ENCODE peak calls at places on chromosomes 5 and 9, in five cellular contexts. H is HEK293T, M is H1, F is NT2/D1, C is HepG2. Q is an unnamed sample.

GRCh38 chr5:92916036-92916435 is 665.0 kb downstream of the NR2F1-AS1 start:
- DNase-seq in H (no peak), M (no peak), F (no peak), C (peak; percentile 44), Q (no peak)

GRCh38 chr5:132086277-132086794 is 12.7 kb downstream of the CSF2 start:
- DNase-seq in H (no peak), M (no peak), F (no peak), C (no peak), Q (no peak)

GRCh38 chr5:178530526-178530925 is 59.7 kb downstream of the COL23A1 start:
- DNase-seq in H (no peak), M (no peak), F (no peak), C (no peak), Q (no peak)

GRCh38 chr9:113590991-113591898 is 127.7 kb downstream of the RGS3 start:
- DNase-seq in H (peak; percentile 81), M (peak; percentile 94), F (peak; percentile 78), C (peak; percentile 59), Q (no peak)

GRCh38 chr5:81204205-81204604 is 28.9 kb upstream of the CKMT2 start:
- DNase-seq in H (no peak), M (no peak), F (no peak), C (no peak), Q (no peak)

GRCh38 chr9:111828193-111828592 is 33.5 kb upstream of the SHOC1 start:
- DNase-seq in H (no peak), M (no peak), F (no peak), C (no peak), Q (no peak)

GRCh38 chr9:126147620-126148522 is 178.8 kb upstream of the MVB12B start:
- DNase-seq in H (peak; percentile 7), M (peak; percentile 28), F (no peak), C (no peak), Q (no peak)

GRCh38 chr5:169121631-169122420 is 179.1 kb downstream of the SLIT3 start:
- DNase-seq in H (no peak), M (no peak), F (no peak), C (no peak), Q (no peak)

GRCh38 chr5:34854459-34855174 is 15.7 kb downstream of the TTC23L start:
- DNase-seq in H (peak; percentile 27), M (no peak), F (no peak), C (no peak), Q (peak; percentile 53)

GRCh38 chr5:6547498-6547897 is 85.3 kb downstream of the NSUN2 start:
- DNase-seq in H (no peak), M (no peak), F (no peak), C (no peak), Q (no peak)

GRCh38 chr5:8226148-8226547 is 357.2 kb downstream of the MTRR start:
- DNase-seq in H (no peak), M (no peak), F (no peak), C (no peak), Q (no peak)

GRCh38 chr5:28408186-28408585 is 1369.8 kb upstream of the CDH9 start:
- DNase-seq in H (no peak), M (no peak), F (no peak), C (no peak), Q (no peak)

GRCh38 chr5:92822183-92822582 is 758.8 kb downstream of the NR2F1-AS1 start:
- DNase-seq in H (no peak), M (no peak), F (peak; percentile 11), C (no peak), Q (no peak)

GRCh38 chr5:60196382-60197113 is 303.0 kb upstream of the PDE4D start:
- DNase-seq in H (no peak), M (no peak), F (no peak), C (no peak), Q (no peak)

GRCh38 chr5:128757560-128757959 is 207.7 kb upstream of the SLC27A6 start:
- DNase-seq in H (no peak), M (no peak), F (no peak), C (no peak), Q (no peak)

GRCh38 chr5:172007153-172007794 is 836 bp upstream of the FBXW11 start:
- DNase-seq in H (peak; percentile 18), M (no peak), F (no peak), C (peak; percentile 7), Q (no peak)

GRCh38 chr9:19146441-19146840 is 19.1 kb upstream of the PLIN2 start:
- DNase-seq in H (no peak), M (no peak), F (no peak), C (no peak), Q (no peak)

GRCh38 chr5:120624021-120624563 is 160.0 kb downstream of the PRR16 start:
- DNase-seq in H (no peak), M (no peak), F (no peak), C (no peak), Q (no peak)

GRCh38 chr9:130979591-130980385 is 29.2 kb upstream of the LAMC3 start:
- DNase-seq in H (no peak), M (no peak), F (no peak), C (no peak), Q (no peak)

GRCh38 chr5:14956423-14957046 is 85.0 kb upstream of the ANKH start:
- DNase-seq in H (no peak), M (no peak), F (peak; percentile 23), C (no peak), Q (no peak)

GRCh38 chr9:14356376-14356775 is 42.4 kb upstream of the NFIB start:
- DNase-seq in H (no peak), M (no peak), F (no peak), C (no peak), Q (no peak)

GRCh38 chr5:17258429-17258828 is 41.0 kb downstream of the BASP1 start:
- DNase-seq in H (no peak), M (no peak), F (no peak), C (no peak), Q (no peak)

GRCh38 chr9:4242239-4242638 is 57.6 kb downstream of the GLIS3 start:
- DNase-seq in H (no peak), M (no peak), F (no peak), C (no peak), Q (no peak)

GRCh38 chr5:79938468-79938867 is 52.6 kb downstream of the MTX3 start:
- DNase-seq in H (no peak), M (no peak), F (no peak), C (no peak), Q (no peak)

GRCh38 chr5:88939300-88939699 is 56.3 kb upstream of the MEF2C start:
- DNase-seq in H (no peak), M (no peak), F (no peak), C (no peak), Q (no peak)

GRCh38 chr5:81524015-81524414 is 130.1 kb upstream of the ACOT12 start:
- DNase-seq in H (no peak), M (no peak), F (no peak), C (no peak), Q (no peak)

GRCh38 chr9:115913666-115914065 is 239.9 kb upstream of the PAPPA start:
- DNase-seq in H (no peak), M (no peak), F (no peak), C (no peak), Q (no peak)

GRCh38 chr5:94395468-94395867 is 222.9 kb downstream of the KIAA0825 start:
- DNase-seq in H (no peak), M (no peak), F (no peak), C (no peak), Q (no peak)

GRCh38 chr5:150251504-150251903 is 38.1 kb downstream of the CAMK2A start:
- DNase-seq in H (no peak), M (no peak), F (no peak), C (no peak), Q (no peak)

GRCh38 chr5:150247726-150248125 is 41.8 kb downstream of the CAMK2A start:
- DNase-seq in H (no peak), M (no peak), F (no peak), C (no peak), Q (no peak)

GRCh38 chr5:150252489-150252888 is 37.1 kb downstream of the CAMK2A start:
- DNase-seq in H (no peak), M (no peak), F (no peak), C (no peak), Q (no peak)

GRCh38 chr5:150246835-150247234 is 42.7 kb downstream of the CAMK2A start:
- DNase-seq in H (no peak), M (no peak), F (no peak), C (no peak), Q (no peak)

DNA sequence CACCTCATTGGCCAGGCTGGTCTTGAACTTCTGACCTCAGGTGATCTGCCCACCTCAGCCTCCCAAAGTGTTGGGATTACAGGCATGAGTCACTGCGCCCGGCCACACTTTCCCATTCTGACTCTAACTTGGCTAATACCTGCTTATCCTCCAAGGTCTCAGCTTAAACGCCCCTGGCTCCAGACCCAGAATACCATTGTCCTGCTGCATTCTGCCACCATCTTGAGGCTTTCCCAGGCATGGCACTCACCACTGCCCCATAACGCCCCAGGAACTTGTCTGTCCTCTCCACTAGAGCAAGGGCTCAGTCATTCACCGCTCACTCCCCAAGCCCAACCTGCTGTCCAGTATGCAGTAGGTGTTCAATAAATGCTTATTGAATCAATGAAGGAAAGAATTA is 39.8 kb downstream of the CAMK2A start:
- DNase-seq in H (no peak), M (no peak), F (no peak), C (no peak), Q (no peak)
- TF ChIP-seq SUZ12 in H (no peak), M (no peak), F (no peak), C (no peak), Q (no peak)

DNA sequence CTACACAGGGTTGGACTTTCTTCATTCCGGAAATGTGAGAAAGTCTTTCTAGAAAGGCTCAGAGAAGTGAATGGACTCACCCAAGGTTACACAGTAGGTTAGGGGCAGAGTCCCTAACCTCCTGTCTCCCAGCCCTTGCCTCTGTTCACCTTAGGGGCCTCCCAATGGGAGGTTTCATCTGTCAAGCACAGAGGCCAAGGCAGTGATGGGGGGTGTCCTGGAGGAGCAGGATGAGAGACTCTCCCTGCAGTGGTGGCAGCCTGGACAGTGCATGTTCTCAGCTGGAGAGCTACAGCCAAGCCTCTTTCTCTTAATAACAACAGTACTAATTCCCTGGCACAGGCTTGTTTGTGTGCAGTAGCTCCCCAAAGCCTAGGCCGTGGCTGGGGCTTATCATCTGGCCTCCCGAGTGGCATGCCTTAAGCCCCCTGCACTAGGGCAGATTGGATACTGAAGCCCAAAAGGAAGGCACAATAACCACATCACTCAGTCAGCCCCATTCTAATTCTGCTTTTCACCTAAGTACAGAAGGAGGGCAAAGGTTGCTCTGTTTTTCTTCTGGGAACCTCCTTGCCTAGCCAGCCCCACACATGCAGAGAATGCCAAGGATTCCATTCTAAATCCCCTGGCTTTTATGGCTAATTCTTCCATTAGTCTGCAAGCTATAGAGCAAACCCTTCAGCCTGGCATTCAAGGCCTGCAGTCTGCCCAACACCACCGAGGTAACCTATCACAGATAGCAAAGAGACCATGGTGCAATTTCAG is 50.2 kb upstream of the XPA start:
- DNase-seq in H (no peak), M (no peak), F (peak; percentile 50), C (no peak), Q (no peak)
- TF ChIP-seq SUZ12 in H (no peak), M (no peak), F (no peak), C (no peak), Q (no peak)

GRCh38 chr5:151772868-151773561 is 1.3 kb downstream of the G3BP1 start:
- DNase-seq in H (no peak), M (no peak), F (no peak), C (no peak), Q (no peak)
- TF ChIP-seq SUZ12 in H (no peak), M (no peak), F (no peak), C (no peak), Q (no peak)

GRCh38 chr5:143023447-143024096 is 253.4 kb downstream of the ARHGAP26 start:
- DNase-seq in H (no peak), M (no peak), F (no peak), C (no peak), Q (peak; percentile 87)
- TF ChIP-seq SUZ12 in H (no peak), M (no peak), F (no peak), C (no peak), Q (no peak)

Q was measured in GM12878.